ENCODE peak calls at places on chromosome 1, in five cellular contexts. M is cardiac muscle cell, H is mammary epithelial cell, Q is esophagus squamous epithelium, R is Peyer's patch. L is an unnamed sample. For H3K4me1, the result is how much of the 10 kb centered on the place peaks cover.

GRCh38 chr1:87048237-87048636 is 133.8 kb downstream of the HS2ST1 start:
- DNase-seq in H (no peak), Q (no peak), M (no peak), R (no peak), L (no peak)

GRCh38 chr1:181469829-181470228 is 13.5 kb upstream of the CACNA1E start:
- DNase-seq in H (peak), R (no peak), M (peak), Q (no peak), L (no peak)

GRCh38 chr1:224358288-224358687 is 1.6 kb downstream of the CNIH4 start:
- DNase-seq in Q (no peak), H (no peak), R (no peak), M (no peak), L (no peak)

GRCh38 chr1:155326020-155326526 is 5.4 kb downstream of the RUSC1 start:
- DNase-seq in Q (no peak), M (no peak), R (no peak), H (no peak), L (no peak)

GRCh38 chr1:230459463-230459862 is 33.3 kb upstream of the PGBD5 start:
- DNase-seq in M (peak), H (peak), R (no peak), Q (no peak), L (no peak)

GRCh38 chr1:94125551-94126514 is 4.9 kb upstream of the ABCA4 start:
- DNase-seq in H (peak), R (no peak), Q (no peak), M (no peak), L (no peak)

GRCh38 chr1:58515794-58516401 is 30.6 kb downstream of the OMA1 start:
- DNase-seq in H (peak), R (no peak), M (peak), Q (no peak), L (peak)

GRCh38 chr1:235997916-235998315 is 67.0 kb downstream of the NID1 start:
- DNase-seq in M (no peak), R (no peak), Q (no peak), H (no peak), L (no peak)

GRCh38 chr1:106037526-106037925 is 1018.9 kb upstream of the PRMT6 start:
- DNase-seq in R (no peak), M (no peak), Q (no peak), H (no peak), L (no peak)

GRCh38 chr1:47708658-47709301 is 270.9 kb downstream of the FOXD2 start:
- DNase-seq in H (no peak), R (no peak), M (peak), Q (no peak), L (no peak)

GRCh38 chr1:173507847-173508209 is 30.7 kb downstream of the PRDX6 start:
- DNase-seq in M (no peak), R (no peak), H (peak), Q (no peak), L (no peak)

GRCh38 chr1:235952950-235953615 is 86.4 kb upstream of the LYST start:
- DNase-seq in R (no peak), Q (no peak), H (peak), M (no peak), L (no peak)

GRCh38 chr1:218701131-218701530 is 356.0 kb downstream of the TGFB2 start:
- DNase-seq in R (no peak), Q (no peak), H (no peak), M (no peak), L (no peak)

GRCh38 chr1:98201640-98202039 is 280.8 kb upstream of the DPYD start:
- DNase-seq in M (peak), H (no peak), R (no peak), Q (no peak), L (no peak)

GRCh38 chr1:116962976-116963639 is 38.5 kb upstream of the CD101 start:
- DNase-seq in R (no peak), M (no peak), H (no peak), Q (no peak), L (peak)

DNA sequence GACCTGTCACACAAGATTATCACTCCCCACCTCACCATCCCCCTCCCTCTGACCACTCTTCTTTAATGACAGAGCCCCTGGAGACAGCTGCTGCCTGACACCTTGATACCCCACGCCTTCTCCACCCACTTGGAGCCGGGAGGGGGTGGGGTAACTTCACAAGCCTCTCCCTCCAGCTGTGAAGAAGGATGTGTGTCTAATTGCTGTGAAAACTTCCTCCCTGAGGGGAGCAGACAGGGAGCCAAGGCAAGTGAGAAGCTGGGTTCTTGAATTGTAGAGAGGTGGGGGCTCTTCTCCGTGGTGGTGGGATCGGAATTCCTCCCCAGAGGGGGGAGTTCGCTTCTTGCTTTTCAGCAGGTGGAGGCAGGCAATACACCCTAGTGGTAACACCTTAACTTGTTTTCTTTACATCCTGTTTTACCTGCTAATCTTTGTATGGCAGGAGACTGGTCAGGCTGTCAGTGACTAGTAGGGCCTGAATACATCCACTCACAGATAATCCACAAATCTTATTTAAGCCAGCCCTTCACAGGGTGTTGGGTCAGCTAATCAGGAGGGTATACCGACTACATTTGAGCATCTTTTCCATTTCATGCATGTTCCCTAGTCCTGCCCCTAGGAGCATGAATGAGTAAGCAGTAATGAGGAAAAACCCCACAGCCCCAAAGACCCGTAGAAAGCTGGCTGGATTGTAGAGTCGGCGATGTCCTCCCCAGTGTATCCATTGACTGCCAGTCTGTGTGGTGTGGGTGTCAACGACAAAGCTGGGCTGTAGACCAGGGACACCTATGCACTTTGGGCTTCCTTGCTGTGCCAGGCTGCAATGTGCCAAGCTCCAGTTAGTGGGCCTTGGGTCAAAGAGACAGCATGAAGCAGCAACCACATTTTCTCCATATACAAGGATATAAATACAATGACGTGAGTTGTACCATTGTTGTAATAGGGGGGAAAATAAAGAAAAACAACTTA is 57.3 kb downstream of the NFASC start:
- DNase-seq in Q (no peak), H (no peak), M (no peak), R (no peak), L (no peak)
- TF ChIP-seq CTCF in Q (no peak), H (no peak), M (no peak), R (no peak), L (no peak)

DNA sequence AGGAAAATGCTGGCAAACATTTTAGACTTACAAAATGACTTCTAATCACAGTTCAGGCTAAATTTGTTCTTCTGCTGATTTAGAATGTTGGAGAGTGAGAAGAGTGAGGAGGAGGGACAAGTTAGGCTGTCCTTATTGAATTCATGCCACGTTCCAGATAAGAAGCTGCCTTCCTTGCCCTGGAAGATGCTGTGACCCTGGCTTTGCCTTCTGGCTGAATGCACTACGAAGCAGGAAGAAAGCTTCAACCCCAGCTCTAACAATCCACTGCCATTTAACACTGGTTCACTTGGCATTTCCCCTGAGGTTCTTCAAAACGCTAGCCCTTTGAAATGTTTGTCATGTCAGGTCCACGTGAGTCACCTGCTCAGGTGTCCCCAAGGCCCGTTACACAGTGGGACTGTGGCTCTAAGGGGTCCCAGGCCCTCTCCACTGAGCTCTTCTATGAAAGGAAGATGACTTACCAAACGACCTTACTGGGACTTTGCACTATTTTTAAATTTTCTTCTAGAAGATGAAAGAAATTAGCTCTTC is 30.0 kb upstream of the LRRC8C start:
- DNase-seq in H (no peak), R (no peak), M (no peak), Q (no peak), L (no peak)
- H3K4me1 ChIP-seq in H (under half), R (under half), M (under half), Q (under half), L (under half)

DNA sequence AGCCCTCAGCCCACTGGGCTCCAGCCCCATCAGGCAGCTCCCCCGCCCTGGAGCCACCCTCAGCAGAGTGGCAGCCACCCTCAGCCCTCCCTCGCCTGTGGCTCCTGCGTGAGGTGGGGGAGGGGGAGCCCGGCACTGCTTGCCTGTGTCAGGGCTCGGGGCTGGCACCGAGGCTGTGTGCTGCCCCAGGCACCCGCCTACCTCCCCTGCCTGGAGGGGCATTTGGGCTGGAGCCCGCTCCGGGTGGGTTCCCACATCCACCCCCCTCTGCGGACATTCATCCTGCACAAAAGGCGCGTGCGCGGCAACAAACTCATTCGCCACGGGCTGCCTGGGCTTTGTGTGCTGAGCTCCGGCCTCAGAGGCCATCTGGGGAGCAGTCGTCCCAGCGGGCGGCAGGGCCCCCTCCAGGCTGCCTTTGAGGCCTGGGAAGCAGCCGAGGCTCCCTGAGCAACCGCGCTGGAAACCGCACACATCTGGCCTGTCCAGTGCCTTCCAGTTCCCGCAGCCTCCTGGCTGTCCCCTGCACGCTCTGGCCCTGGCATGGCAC is 12.6 kb upstream of the TNFRSF14 start:
- DNase-seq in H (no peak), M (no peak), Q (no peak), R (no peak), L (peak)
- TF ChIP-seq CTCF in H (no peak), M (no peak), Q (no peak), R (no peak), L (no peak)

GRCh38 chr1:31751822-31752241 is 12.3 kb downstream of the ADGRB2 start:
- DNase-seq in M (no peak), H (no peak), R (no peak), Q (no peak), L (no peak)

GRCh38 chr1:31750858-31751638 is 13.1 kb downstream of the ADGRB2 start:
- DNase-seq in H (no peak), R (no peak), M (peak), Q (no peak), L (no peak)

GRCh38 chr1:31748265-31748859 is 15.8 kb downstream of the ADGRB2 start:
- DNase-seq in H (no peak), M (no peak), Q (no peak), R (no peak), L (no peak)

GRCh38 chr1:31752258-31752657 is 11.9 kb downstream of the ADGRB2 start:
- DNase-seq in H (no peak), R (no peak), M (no peak), Q (no peak), L (peak)

DNA sequence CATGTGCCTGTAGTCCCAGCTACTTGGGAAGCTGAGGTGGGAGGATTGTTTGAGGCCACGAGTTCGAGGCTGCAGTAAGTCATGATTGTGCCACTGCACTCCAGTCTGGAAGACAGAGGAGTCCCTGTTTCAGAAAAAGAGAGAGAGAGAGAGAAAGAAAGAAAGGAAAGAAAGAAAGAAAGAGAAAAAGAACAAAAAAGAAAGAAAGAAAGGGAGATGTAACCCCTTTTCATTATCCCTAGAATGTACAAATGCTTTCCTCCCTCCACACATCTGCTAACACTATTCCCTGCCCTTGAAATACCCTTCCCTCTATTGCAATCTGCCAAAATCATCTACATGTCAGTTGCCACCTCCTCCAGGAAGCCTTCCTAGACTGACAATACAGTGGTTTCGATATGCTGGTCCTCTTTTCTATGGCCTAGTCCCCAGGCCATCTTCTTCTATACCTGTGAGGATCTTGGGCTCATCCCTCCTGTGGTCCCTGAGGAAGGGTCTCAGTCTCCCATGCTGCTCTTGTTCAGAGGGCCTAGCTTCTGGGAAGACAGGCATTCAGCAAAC is 14.3 kb downstream of the ADGRB2 start:
- DNase-seq in Q (no peak), R (no peak), M (no peak), H (no peak), L (no peak)
- H3K4me1 ChIP-seq in Q (under half), R (under half), M (half or more), H (under half), L (under half)

DNA sequence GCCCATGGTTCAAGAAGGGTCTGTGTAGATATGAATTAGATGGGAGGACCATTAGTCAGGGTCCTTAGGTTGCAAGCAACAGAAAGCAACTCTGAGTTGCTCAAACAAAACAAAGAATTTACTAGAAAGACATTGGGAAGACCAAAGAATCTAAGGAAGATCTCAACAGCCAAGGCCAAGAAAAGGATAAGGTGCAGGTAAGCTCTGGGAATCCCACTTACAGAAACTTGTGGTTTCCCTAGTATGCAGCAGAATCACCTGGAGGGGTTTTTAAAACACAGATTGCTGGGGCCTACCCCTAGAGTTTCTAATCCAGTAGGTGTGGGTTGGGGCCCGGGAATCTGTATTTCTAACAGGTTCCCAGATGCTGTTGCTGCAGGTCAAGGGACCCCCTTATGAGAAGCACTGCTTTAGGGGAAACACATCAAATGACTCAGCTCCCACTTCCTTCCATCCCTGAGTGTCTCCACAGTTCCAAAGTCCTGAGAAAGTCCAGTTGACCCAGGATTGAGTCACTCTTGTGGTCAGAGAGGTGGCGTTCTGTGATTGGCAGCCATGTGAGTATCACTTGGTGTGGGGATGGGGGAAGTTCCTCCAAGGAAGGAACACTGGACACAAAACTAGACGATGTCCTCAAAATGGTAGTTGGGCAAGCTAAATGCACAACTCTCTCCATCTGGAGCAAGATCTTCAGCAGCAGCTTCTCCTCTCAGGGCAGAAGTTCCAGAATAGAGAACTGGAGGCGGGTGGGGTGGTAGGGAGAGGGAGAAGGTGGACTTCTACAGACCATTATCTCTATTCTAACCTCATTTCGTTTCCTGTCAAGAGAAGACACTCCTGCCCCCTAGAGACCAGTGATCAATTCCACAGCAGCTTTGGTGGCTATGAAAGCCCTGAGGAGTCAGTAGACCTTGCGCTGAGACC is 24.2 kb upstream of the EYA3 start:
- DNase-seq in Q (no peak), M (peak), H (peak), R (no peak), L (no peak)
- TF ChIP-seq CTCF in Q (no peak), M (peak), H (peak), R (no peak), L (peak)

GRCh38 chr1:201599548-201599947 is 60.6 kb downstream of the NAV1 start:
- DNase-seq in M (no peak), H (no peak), R (no peak), Q (no peak), L (no peak)
- H3K4me1 ChIP-seq in M (under half), H (under half), R (under half), Q (under half), L (under half)

GRCh38 chr1:70327306-70328076 is 27.0 kb downstream of the ANKRD13C start:
- DNase-seq in M (no peak), Q (no peak), R (no peak), H (peak), L (no peak)

GRCh38 chr1:70319750-70320149 is 34.8 kb downstream of the ANKRD13C start:
- DNase-seq in M (peak), H (peak), R (no peak), Q (no peak), L (no peak)

GRCh38 chr1:70324683-70325082 is 29.8 kb downstream of the ANKRD13C start:
- DNase-seq in R (no peak), M (no peak), Q (no peak), H (no peak), L (no peak)
- TF ChIP-seq CTCF in R (no peak), M (no peak), Q (no peak), H (peak), L (no peak)

DNA sequence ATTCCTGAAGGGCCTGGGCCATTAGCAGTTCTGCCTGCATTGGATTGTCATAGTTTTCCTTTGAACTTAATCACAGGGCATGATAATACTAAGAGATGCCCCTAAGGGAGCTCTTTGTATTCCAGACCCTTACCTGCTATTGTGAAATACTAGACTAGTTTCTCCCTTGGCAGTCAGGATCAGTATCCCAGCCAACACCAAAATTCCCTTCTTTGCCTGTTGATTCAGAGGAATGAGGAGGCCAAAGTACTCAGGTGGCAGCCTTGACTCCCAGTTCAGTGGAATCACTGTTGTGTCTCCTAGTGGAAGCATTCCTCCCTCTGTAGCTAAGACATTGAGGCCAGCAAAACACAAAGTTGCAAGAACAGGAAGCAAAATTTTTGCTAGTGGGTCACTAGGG is 20.7 kb downstream of the SLAMF7 start:
- DNase-seq in R (no peak), M (no peak), Q (no peak), H (no peak), L (no peak)
- H3K4me1 ChIP-seq in R (under half), M (under half), Q (under half), H (under half), L (under half)

GRCh38 chr1:18324246-18324645 is 156.5 kb upstream of the KLHDC7A start:
- DNase-seq in M (no peak), R (no peak), Q (no peak), H (no peak), L (no peak)
- TF ChIP-seq CTCF in M (peak), R (no peak), Q (no peak), H (no peak), L (peak)

GRCh38 chr1:243728192-243728570 is 121.9 kb downstream of the AKT3 start:
- DNase-seq in H (no peak), R (no peak), M (no peak), Q (no peak), L (no peak)

GRCh38 chr1:243729956-243730355 is 120.1 kb downstream of the AKT3 start:
- DNase-seq in R (no peak), M (no peak), H (no peak), Q (no peak), L (no peak)

GRCh38 chr1:243725846-243726245 is 124.2 kb downstream of the AKT3 start:
- DNase-seq in R (no peak), Q (no peak), M (no peak), H (no peak), L (no peak)

GRCh38 chr1:243726792-243727502 is 123.1 kb downstream of the AKT3 start:
- DNase-seq in Q (no peak), H (no peak), M (no peak), R (no peak), L (no peak)

GRCh38 chr1:243727503-243728191 is 122.4 kb downstream of the AKT3 start:
- DNase-seq in Q (no peak), M (no peak), R (no peak), H (no peak), L (no peak)
- H3K4me1 ChIP-seq in Q (under half), M (under half), R (under half), H (under half), L (under half)

L was measured in DND-41.